ENCODE peak calls at places on chromosome 21, in ten cellular contexts. H is esophagus muscularis mucosa, X is K562, J is transverse colon, V is stomach, A is sigmoid colon, P is ovary, R is A549, I is HepG2, W is GM12878. F is an unnamed sample.

GRCh38 chr21:42609806-42610205 is 43.6 kb upstream of the PDE9A start:
- DNase-seq in H (no peak), X (peak; percentile 63), J (no peak), V (no peak), A (no peak), P (no peak), R (no peak), I (no peak), W (peak; percentile 83), F (no peak)

GRCh38 chr21:37273440-37273839 is 6.3 kb upstream of the VPS26C start:
- DNase-seq in H (no peak), X (no peak), J (no peak), V (no peak), A (no peak), P (no peak), R (no peak), I (no peak), W (no peak), F (no peak)

GRCh38 chr21:46119565-46120271 is 21.8 kb downstream of the COL6A2 start:
- DNase-seq in H (no peak), X (no peak), J (peak; percentile 4), V (no peak), A (peak; percentile 58), P (peak; percentile 9), R (no peak), I (no peak), W (no peak), F (no peak)

GRCh38 chr21:41133896-41134522 is 34.0 kb upstream of the BACE2 start:
- DNase-seq in H (no peak), X (peak; percentile 66), J (no peak), V (no peak), A (no peak), P (no peak), R (peak; percentile 41), I (peak; percentile 49), W (no peak), F (no peak)

GRCh38 chr21:41482321-41482720 is 25.6 kb downstream of the TMPRSS2 start:
- DNase-seq in H (no peak), X (no peak), J (no peak), V (no peak), A (no peak), P (no peak), R (no peak), I (no peak), W (no peak), F (no peak)

GRCh38 chr21:34072145-34073031 is 990 bp upstream of the MRPS6 start:
- DNase-seq in H (no peak), X (no peak), J (no peak), V (peak; percentile 50), A (peak; percentile 79), P (peak; percentile 58), R (no peak), I (no peak), W (no peak), F (peak; percentile 25)

GRCh38 chr21:42337830-42338729 is 12.7 kb downstream of the TFF2 start:
- DNase-seq in H (no peak), X (peak; percentile 73), J (peak; percentile 88), V (peak; percentile 90), A (peak; percentile 75), P (no peak), R (peak; percentile 65), I (peak; percentile 70), W (no peak), F (peak; percentile 79)

GRCh38 chr21:46048926-46049889 is 48.7 kb upstream of the COL6A2 start:
- DNase-seq in H (peak; percentile 97), X (no peak), J (peak; percentile 72), V (peak; percentile 54), A (peak; percentile 98), P (peak; percentile 95), R (no peak), I (no peak), W (no peak), F (peak; percentile 82)

GRCh38 chr21:42320791-42321190 is 5.6 kb upstream of the TFF3 start:
- DNase-seq in H (no peak), X (no peak), J (no peak), V (no peak), A (peak; percentile 53), P (no peak), R (no peak), I (no peak), W (no peak), F (no peak)

GRCh38 chr21:45466330-45467220 is 61.6 kb downstream of the COL18A1 start:
- DNase-seq in H (no peak), X (no peak), J (no peak), V (no peak), A (peak; percentile 32), P (no peak), R (no peak), I (no peak), W (no peak), F (no peak)

GRCh38 chr21:41366522-41367151 is 4.8 kb downstream of the MX2 start:
- DNase-seq in H (no peak), X (peak; percentile 60), J (peak; percentile 74), V (peak; percentile 66), A (peak; percentile 71), P (no peak), R (peak; percentile 74), I (peak; percentile 94), W (peak; percentile 78), F (no peak)

GRCh38 chr21:32844653-32845443 is 73.3 kb upstream of the PAXBP1 start:
- DNase-seq in H (peak; percentile 72), X (no peak), J (no peak), V (no peak), A (no peak), P (no peak), R (peak; percentile 40), I (no peak), W (no peak), F (no peak)

GRCh38 chr21:34857122-34857713 is 188.4 kb downstream of the CLIC6 start:
- DNase-seq in H (no peak), X (no peak), J (no peak), V (no peak), A (no peak), P (no peak), R (no peak), I (no peak), W (no peak), F (no peak)

GRCh38 chr21:17003221-17003620 is 509.6 kb upstream of the CXADR start:
- DNase-seq in H (no peak), X (no peak), J (no peak), V (no peak), A (no peak), P (no peak), R (peak; percentile 18), I (no peak), W (no peak), F (no peak)

GRCh38 chr21:41147096-41147978 is 20.6 kb upstream of the BACE2 start:
- DNase-seq in H (no peak), X (no peak), J (no peak), V (no peak), A (no peak), P (no peak), R (no peak), I (no peak), W (no peak), F (no peak)

GRCh38 chr21:15848632-15849031 is 118.8 kb downstream of the USP25 start:
- DNase-seq in H (no peak), X (no peak), J (no peak), V (no peak), A (no peak), P (no peak), R (peak; percentile 17), I (no peak), W (no peak), F (no peak)
- TF ChIP-seq CTCF in H (no peak), X (no peak), J (no peak), V (no peak), A (no peak), P (no peak), R (no peak), I (no peak), W (no peak), F (no peak)

GRCh38 chr21:38477241-38477640 is 21.0 kb downstream of the ERG start:
- DNase-seq in H (no peak), X (no peak), J (no peak), V (no peak), A (no peak), P (no peak), R (no peak), I (no peak), W (no peak), F (no peak)
- TF ChIP-seq EP300 in H (no peak), X (no peak), J (no peak), V (no peak), A (no peak), P (no peak), R (no peak), I (no peak), W (no peak), F (no peak)

GRCh38 chr21:29196664-29197052 is 66.2 kb downstream of the MAP3K7CL start:
- DNase-seq in H (no peak), X (no peak), J (no peak), V (no peak), A (no peak), P (no peak), R (no peak), I (no peak), W (no peak), F (no peak)

GRCh38 chr21:29193907-29194306 is 63.5 kb downstream of the MAP3K7CL start:
- DNase-seq in H (no peak), X (no peak), J (no peak), V (no peak), A (no peak), P (no peak), R (no peak), I (peak; percentile 59), W (no peak), F (no peak)

GRCh38 chr21:29194847-29195246 is 64.4 kb downstream of the MAP3K7CL start:
- DNase-seq in H (no peak), X (no peak), J (no peak), V (no peak), A (no peak), P (no peak), R (no peak), I (peak; percentile 25), W (no peak), F (no peak)

GRCh38 chr21:29194342-29194741 is 63.9 kb downstream of the MAP3K7CL start:
- DNase-seq in H (no peak), X (no peak), J (no peak), V (no peak), A (no peak), P (no peak), R (no peak), I (peak; percentile 73), W (no peak), F (no peak)

GRCh38 chr21:29196021-29196663 is 65.7 kb downstream of the MAP3K7CL start:
- DNase-seq in H (no peak), X (peak; percentile 64), J (peak; percentile 51), V (peak; percentile 53), A (peak; percentile 66), P (no peak), R (peak; percentile 89), I (peak; percentile 70), W (peak; percentile 90), F (no peak)
- TF ChIP-seq CTCF in H (no peak), X (peak; percentile 62), J (no peak), V (no peak), A (no peak), P (no peak), R (peak; percentile 28), I (no peak), W (peak; percentile 49), F (no peak)

DNA sequence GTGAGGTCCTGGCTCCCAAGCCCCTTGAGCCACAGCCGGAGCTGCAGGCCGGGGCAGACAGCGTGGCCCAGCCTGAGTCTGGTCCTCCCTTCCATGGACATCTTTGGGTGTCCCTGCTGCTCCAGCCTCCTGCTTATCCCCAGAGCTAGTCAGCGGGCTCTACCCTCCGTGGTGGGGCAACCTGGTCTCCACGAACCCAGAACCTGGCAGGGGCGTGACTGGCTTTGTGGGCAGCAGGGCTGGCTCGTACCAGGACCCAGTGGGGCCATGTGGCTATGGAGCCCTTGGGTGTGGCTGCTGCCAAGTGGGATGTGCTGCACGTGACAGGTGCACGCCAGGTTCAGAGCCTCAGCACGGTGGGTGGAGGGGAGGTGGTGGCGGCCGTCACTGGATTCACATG is 18.3 kb downstream of the CFAP410 start:
- DNase-seq in H (no peak), X (no peak), J (no peak), V (no peak), A (no peak), P (no peak), R (no peak), I (no peak), W (no peak), F (no peak)
- TF ChIP-seq EP300 in H (no peak), X (no peak), J (no peak), V (no peak), A (no peak), P (no peak), R (no peak), I (no peak), W (no peak), F (no peak)